ENCODE peak calls at places on chromosome 16, in ten cellular contexts. V is GM23248, N is endodermal cell, L is SK-N-SH, G is lower lobe of right lung, C is Peyer's patch, E is K562, J is kidney, I is osteoblast, Z is heart left ventricle. Y is an unnamed sample.

GRCh38 chr16:30179931-30180330 is 3.5 kb upstream of the CORO1A start:
- DNase-seq in V (no peak), N (no peak), L (no peak), G (no peak), C (no peak), E (no peak), J (no peak), I (peak; percentile 9), Z (no peak), Y (no peak)

GRCh38 chr16:81693467-81694303 is 85.4 kb upstream of the PLCG2 start:
- DNase-seq in V (no peak), N (no peak), L (no peak), G (no peak), C (no peak), E (no peak), J (no peak), I (peak; percentile 73), Z (no peak), Y (no peak)

GRCh38 chr16:83967838-83968482 is at the start of gene NECAB2:
- DNase-seq in V (peak; percentile 73), N (peak; percentile 76), L (peak; percentile 94), G (peak; percentile 66), C (no peak), E (peak; percentile 78), J (peak; percentile 77), I (peak; percentile 99), Z (no peak), Y (no peak)

GRCh38 chr16:16045879-16046278 is 96.5 kb downstream of the ABCC1 start:
- DNase-seq in V (peak; percentile 16), N (peak; percentile 83), L (peak; percentile 29), G (no peak), C (no peak), E (no peak), J (no peak), I (no peak), Z (no peak), Y (no peak)

GRCh38 chr16:15775209-15775608 is 81.6 kb downstream of the MYH11 start:
- DNase-seq in V (peak; percentile 15), N (no peak), L (peak; percentile 30), G (no peak), C (no peak), E (peak; percentile 24), J (no peak), I (no peak), Z (no peak), Y (no peak)

GRCh38 chr16:78479723-78480122 is 380.3 kb downstream of the WWOX start:
- DNase-seq in V (no peak), N (peak; percentile 57), L (no peak), G (no peak), C (no peak), E (no peak), J (no peak), I (no peak), Z (no peak), Y (no peak)

GRCh38 chr16:71474864-71475263 is 12.8 kb upstream of the ZNF23 start:
- DNase-seq in V (peak; percentile 94), N (no peak), L (no peak), G (no peak), C (no peak), E (no peak), J (no peak), I (peak; percentile 92), Z (no peak), Y (no peak)

GRCh38 chr16:10314811-10315210 is 71.0 kb upstream of the ATF7IP2 start:
- DNase-seq in V (peak; percentile 24), N (no peak), L (peak; percentile 8), G (no peak), C (peak; percentile 29), E (peak; percentile 42), J (no peak), I (peak; percentile 64), Z (no peak), Y (no peak)

GRCh38 chr16:68350951-68351350 is 40.1 kb downstream of the PRMT7 start:
- DNase-seq in V (no peak), N (no peak), L (no peak), G (no peak), C (no peak), E (no peak), J (peak; percentile 22), I (peak; percentile 76), Z (no peak), Y (no peak)

GRCh38 chr16:53945996-53946395 is 242.0 kb downstream of the FTO start:
- DNase-seq in V (peak; percentile 66), N (no peak), L (peak; percentile 22), G (no peak), C (no peak), E (peak; percentile 54), J (no peak), I (no peak), Z (no peak), Y (peak; percentile 36)

GRCh38 chr16:19696312-19696711 is 21.7 kb downstream of the KNOP1 start:
- DNase-seq in V (peak; percentile 88), N (no peak), L (no peak), G (peak; percentile 74), C (peak; percentile 89), E (peak; percentile 75), J (peak; percentile 88), I (peak; percentile 95), Z (peak; percentile 88), Y (peak; percentile 86)

GRCh38 chr16:67151431-67152097 is 766 bp upstream of the B3GNT9 start:
- DNase-seq in V (peak; percentile 37), N (no peak), L (no peak), G (no peak), C (no peak), E (no peak), J (peak; percentile 26), I (peak; percentile 92), Z (no peak), Y (no peak)

GRCh38 chr16:67149276-67150057 is 1.3 kb downstream of the B3GNT9 start:
- DNase-seq in V (no peak), N (no peak), L (no peak), G (no peak), C (no peak), E (no peak), J (peak; percentile 79), I (peak; percentile 62), Z (no peak), Y (no peak)

GRCh38 chr16:67150833-67151396 is at the start of gene B3GNT9:
- DNase-seq in V (peak; percentile 97), N (peak; percentile 92), L (peak; percentile 92), G (peak; percentile 84), C (peak; percentile 74), E (peak; percentile 52), J (peak; percentile 94), I (peak; percentile 100), Z (peak; percentile 84), Y (peak; percentile 48)

GRCh38 chr16:67148656-67149275 is 2.0 kb downstream of the B3GNT9 start:
- DNase-seq in V (no peak), N (no peak), L (no peak), G (no peak), C (no peak), E (no peak), J (peak; percentile 53), I (peak; percentile 83), Z (no peak), Y (no peak)

DNA sequence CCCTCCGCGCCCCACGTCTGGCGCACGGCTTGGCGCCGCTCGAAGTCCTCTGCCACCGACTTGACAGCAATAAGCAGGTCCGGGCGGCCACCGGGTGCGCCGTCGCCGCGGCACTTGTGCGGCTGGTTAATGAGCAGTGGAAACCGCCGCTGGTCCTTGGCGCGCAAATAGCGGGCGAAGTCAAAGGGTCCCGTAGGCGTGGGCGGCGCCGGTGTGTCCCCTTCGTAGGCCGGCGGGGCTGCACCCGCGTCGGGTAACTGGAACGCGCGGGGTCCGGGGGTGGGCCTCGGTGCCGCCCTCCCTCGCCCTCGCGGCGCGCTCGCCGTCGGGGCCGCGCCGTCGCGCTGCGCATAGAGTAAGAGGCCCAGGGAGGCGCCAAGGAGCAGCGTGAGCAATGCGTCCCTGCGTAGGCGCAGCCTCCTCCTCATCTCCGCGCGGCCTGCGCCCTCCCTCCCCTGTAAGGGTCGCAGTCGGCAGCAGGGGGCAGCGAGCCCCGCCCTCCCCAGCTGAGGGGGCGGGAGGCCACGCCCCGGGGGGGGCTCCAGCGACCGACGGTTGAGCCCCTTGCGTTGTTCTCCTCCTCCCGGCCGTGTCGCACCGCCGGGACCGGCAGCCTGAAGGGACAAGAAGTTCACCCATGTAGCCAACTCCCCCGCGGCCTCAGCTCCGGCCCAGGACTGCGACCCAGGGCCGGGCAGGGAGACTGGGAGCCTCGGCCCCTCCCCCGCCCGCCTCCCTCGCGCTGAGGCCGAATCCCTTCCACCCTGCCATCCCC is 553 bp downstream of the B3GNT9 start:
- DNase-seq in V (peak; percentile 90), N (peak; percentile 93), L (peak; percentile 97), G (peak; percentile 63), C (no peak), E (no peak), J (peak; percentile 92), I (peak; percentile 99), Z (no peak), Y (no peak)
- H3K4me3 ChIP-seq in V (peak overlapping the region; percentile 82), N (peak overlapping the region; percentile 75), L (peak overlapping the region; percentile 54), G (peak overlapping the region; percentile 68), C (peak overlapping the region; percentile 57), E (peak overlapping the region; percentile 37), J (peak overlapping the region; percentile 75), I (peak overlapping the region; percentile 89), Z (peak overlapping the region; percentile 69), Y (peak overlapping the region; percentile 50)

GRCh38 chr16:13012591-13012990 is 111.2 kb downstream of the SHISA9 start:
- DNase-seq in V (no peak), N (peak; percentile 65), L (peak; percentile 37), G (no peak), C (no peak), E (no peak), J (no peak), I (no peak), Z (no peak), Y (no peak)

GRCh38 chr16:13014516-13014915 is 113.1 kb downstream of the SHISA9 start:
- DNase-seq in V (no peak), N (peak; percentile 79), L (no peak), G (no peak), C (no peak), E (no peak), J (no peak), I (no peak), Z (no peak), Y (no peak)

GRCh38 chr16:13018026-13018425 is 116.6 kb downstream of the SHISA9 start:
- DNase-seq in V (no peak), N (no peak), L (no peak), G (no peak), C (no peak), E (no peak), J (no peak), I (no peak), Z (no peak), Y (no peak)

GRCh38 chr16:13013043-13013442 is 111.6 kb downstream of the SHISA9 start:
- DNase-seq in V (no peak), N (peak; percentile 52), L (peak; percentile 11), G (no peak), C (no peak), E (no peak), J (no peak), I (no peak), Z (no peak), Y (no peak)
- H3K27ac ChIP-seq in V (no peak overlapping the region), N (no peak overlapping the region), L (no peak overlapping the region), G (no peak overlapping the region), C (no peak overlapping the region), E (no peak overlapping the region), J (no peak overlapping the region), I (no peak overlapping the region), Z (no peak overlapping the region), Y (no peak overlapping the region)

GRCh38 chr16:89422527-89422904 is 67.8 kb downstream of the ANKRD11 start:
- DNase-seq in V (peak; percentile 56), N (no peak), L (no peak), G (no peak), C (no peak), E (no peak), J (no peak), I (peak; percentile 95), Z (no peak), Y (no peak)
- H3K4me3 ChIP-seq in V (no peak overlapping the region), N (no peak overlapping the region), L (no peak overlapping the region), G (no peak overlapping the region), C (no peak overlapping the region), E (no peak overlapping the region), J (no peak overlapping the region), I (peak overlapping the region; percentile 30), Z (no peak overlapping the region), Y (no peak overlapping the region)

GRCh38 chr16:1422076-1422475 is 1.5 kb upstream of the UQCC4 start:
- DNase-seq in V (no peak), N (no peak), L (no peak), G (no peak), C (no peak), E (no peak), J (no peak), I (no peak), Z (no peak), Y (no peak)
- H3K27ac ChIP-seq in V (peak overlapping the region; percentile 90), N (no peak overlapping the region), L (no peak overlapping the region), G (no peak overlapping the region), C (peak overlapping the region; percentile 95), E (no peak overlapping the region), J (no peak overlapping the region), I (no peak overlapping the region), Z (no peak overlapping the region), Y (no peak overlapping the region)